ENCODE peak calls at places on chromosomes 12 and 14, in six cellular contexts. B, D, K, J, A and G are unnamed samples.

GRCh38 chr12:112340983-112341840 is 41.0 kb downstream of the HECTD4 start:
- DNase-seq in J (no peak), A (no peak), K (no peak), B (no peak), D (no peak), G (no peak)

GRCh38 chr14:93333631-93334095 is 827 bp upstream of the BTBD7 start:
- DNase-seq in A (no peak), D (no peak), K (no peak), B (no peak), J (no peak), G (no peak)

GRCh38 chr12:79373896-79374499 is 316.8 kb downstream of the PAWR start:
- DNase-seq in K (no peak), J (peak; percentile 41), A (peak; percentile 90), D (no peak), B (no peak), G (no peak)

GRCh38 chr12:102539651-102540553 is 59.5 kb upstream of the IGF1 start:
- DNase-seq in K (no peak), J (peak; percentile 5), D (no peak), B (no peak), A (peak; percentile 81), G (no peak)

GRCh38 chr12:47710283-47710682 is 4.5 kb upstream of the RPAP3 start:
- DNase-seq in B (no peak), D (no peak), J (no peak), K (no peak), A (no peak), G (no peak)

GRCh38 chr12:123363385-123363742 is 1.3 kb downstream of the SBNO1 start:
- DNase-seq in A (no peak), J (no peak), K (no peak), B (no peak), D (no peak), G (no peak)

GRCh38 chr12:113887906-113888305 is 78.2 kb downstream of the RBM19 start:
- DNase-seq in K (no peak), J (no peak), D (no peak), B (no peak), A (no peak), G (no peak)

GRCh38 chr14:99261916-99262787 is 9.8 kb downstream of the BCL11B start:
- DNase-seq in K (peak; percentile 78), D (no peak), J (no peak), A (no peak), B (peak; percentile 84), G (no peak)

GRCh38 chr12:20624718-20625117 is 70.4 kb upstream of the SLCO1C1 start:
- DNase-seq in J (peak; percentile 49), A (peak; percentile 86), B (no peak), D (no peak), K (no peak), G (no peak)

GRCh38 chr12:104218935-104219334 is 3.4 kb downstream of the TXNRD1 start:
- DNase-seq in J (peak; percentile 45), D (no peak), A (no peak), B (no peak), K (no peak), G (no peak)

GRCh38 chr12:53166837-53167236 is 13.7 kb upstream of the ZNF740 start:
- DNase-seq in B (no peak), A (no peak), K (no peak), D (no peak), J (no peak), G (no peak)

GRCh38 chr14:52951730-52952481 is 1.1 kb upstream of the FERMT2 start:
- DNase-seq in A (peak; percentile 87), D (no peak), J (peak; percentile 86), K (no peak), B (no peak), G (peak; percentile 76)

GRCh38 chr12:6788972-6789905 is at the start of gene CD4:
- DNase-seq in J (peak; percentile 50), D (peak; percentile 78), B (peak; percentile 48), A (peak; percentile 74), K (peak; percentile 56), G (peak; percentile 76)
- H3K27ac ChIP-seq in J (peak within 1 kb of the TSS; percentile 74), D (peak within 1 kb of the TSS; percentile 85), B (peak within 1 kb of the TSS; percentile 72), A (no peak within 1 kb of the TSS), K (peak within 1 kb of the TSS; percentile 80), G (no peak within 1 kb of the TSS)

GRCh38 chr12:31517994-31518393 is 72.9 kb downstream of the DENND5B start:
- DNase-seq in K (no peak), A (no peak), J (peak; percentile 34), D (no peak), B (no peak), G (no peak)

GRCh38 chr12:31516702-31517101 is 74.2 kb downstream of the DENND5B start:
- DNase-seq in J (no peak), B (no peak), K (no peak), A (no peak), D (no peak), G (no peak)

GRCh38 chr12:31518680-31519227 is 72.2 kb downstream of the DENND5B start:
- DNase-seq in A (peak; percentile 71), J (peak; percentile 100), D (no peak), B (no peak), K (no peak), G (peak; percentile 66)

GRCh38 chr12:31521972-31522371 is 69.0 kb downstream of the DENND5B start:
- DNase-seq in B (no peak), J (peak; percentile 42), A (no peak), K (no peak), D (no peak), G (no peak)

DNA sequence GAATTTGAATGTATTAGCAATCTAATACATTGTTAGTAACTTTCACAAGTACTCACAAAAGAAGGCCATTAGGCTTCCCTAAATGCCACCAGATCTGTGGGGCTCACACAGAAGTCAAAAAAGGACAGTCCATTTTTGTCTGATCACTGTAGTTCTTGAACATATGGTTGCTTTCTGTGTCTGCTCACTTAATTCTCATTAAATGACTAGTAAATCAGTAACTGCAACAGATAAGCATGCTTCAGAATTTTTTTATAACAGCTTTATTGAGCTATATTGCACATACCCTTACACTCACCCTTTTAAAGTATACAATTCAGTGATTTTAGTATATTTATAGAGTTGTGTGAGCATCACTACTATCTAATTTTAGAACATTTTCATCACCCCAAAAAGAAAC is 71.4 kb downstream of the DENND5B start:
- DNase-seq in B (no peak), D (no peak), J (peak; percentile 27), K (no peak), A (no peak), G (no peak)
- H3K27ac ChIP-seq in B (no peak overlapping the region), D (no peak overlapping the region), J (peak overlapping the region; percentile 89), K (no peak overlapping the region), A (peak overlapping the region; percentile 69), G (peak overlapping the region; percentile 55)

DNA sequence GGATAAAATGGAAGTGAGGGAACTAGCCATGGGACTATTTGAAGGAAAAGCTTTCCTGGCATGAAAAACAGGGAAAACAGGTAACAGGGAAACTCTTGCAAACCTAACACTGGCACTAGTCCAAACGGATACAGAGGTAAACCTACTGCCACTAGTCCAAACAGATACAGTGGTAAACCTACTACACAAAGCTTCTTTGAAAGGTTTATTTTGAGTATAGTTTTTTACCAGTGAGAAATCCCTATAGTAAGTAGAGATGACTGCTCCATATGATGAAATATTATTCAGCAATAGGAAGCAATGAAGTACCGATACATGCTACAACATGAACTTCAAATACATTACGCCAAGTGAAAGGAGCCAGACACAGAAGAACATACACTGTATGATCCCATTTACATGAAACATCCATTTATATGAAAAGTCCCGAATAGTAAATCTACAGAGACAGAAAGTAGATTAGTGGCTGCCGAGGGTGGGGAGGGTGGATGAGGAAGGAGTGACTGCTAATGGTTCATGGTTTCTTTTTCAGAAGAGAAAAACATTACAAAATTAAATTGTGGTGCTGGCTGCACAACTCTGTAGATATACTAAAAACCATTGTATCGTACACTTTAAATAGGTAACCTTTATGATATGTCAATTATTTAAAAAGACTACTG is 25.5 kb downstream of the SPTLC2 start:
- DNase-seq in A (no peak), B (no peak), J (no peak), K (no peak), D (no peak), G (no peak)
- H3K27ac ChIP-seq in A (no peak overlapping the region), B (no peak overlapping the region), J (no peak overlapping the region), K (no peak overlapping the region), D (peak overlapping the region; percentile 21), G (no peak overlapping the region)

GRCh38 chr14:66330916-66331315 is 155.3 kb upstream of the CCDC196 start:
- DNase-seq in A (no peak), B (no peak), K (no peak), J (no peak), D (no peak), G (no peak)
- H3K27ac ChIP-seq in A (no peak overlapping the region), B (no peak overlapping the region), K (no peak overlapping the region), J (no peak overlapping the region), D (no peak overlapping the region), G (no peak overlapping the region)

DNA sequence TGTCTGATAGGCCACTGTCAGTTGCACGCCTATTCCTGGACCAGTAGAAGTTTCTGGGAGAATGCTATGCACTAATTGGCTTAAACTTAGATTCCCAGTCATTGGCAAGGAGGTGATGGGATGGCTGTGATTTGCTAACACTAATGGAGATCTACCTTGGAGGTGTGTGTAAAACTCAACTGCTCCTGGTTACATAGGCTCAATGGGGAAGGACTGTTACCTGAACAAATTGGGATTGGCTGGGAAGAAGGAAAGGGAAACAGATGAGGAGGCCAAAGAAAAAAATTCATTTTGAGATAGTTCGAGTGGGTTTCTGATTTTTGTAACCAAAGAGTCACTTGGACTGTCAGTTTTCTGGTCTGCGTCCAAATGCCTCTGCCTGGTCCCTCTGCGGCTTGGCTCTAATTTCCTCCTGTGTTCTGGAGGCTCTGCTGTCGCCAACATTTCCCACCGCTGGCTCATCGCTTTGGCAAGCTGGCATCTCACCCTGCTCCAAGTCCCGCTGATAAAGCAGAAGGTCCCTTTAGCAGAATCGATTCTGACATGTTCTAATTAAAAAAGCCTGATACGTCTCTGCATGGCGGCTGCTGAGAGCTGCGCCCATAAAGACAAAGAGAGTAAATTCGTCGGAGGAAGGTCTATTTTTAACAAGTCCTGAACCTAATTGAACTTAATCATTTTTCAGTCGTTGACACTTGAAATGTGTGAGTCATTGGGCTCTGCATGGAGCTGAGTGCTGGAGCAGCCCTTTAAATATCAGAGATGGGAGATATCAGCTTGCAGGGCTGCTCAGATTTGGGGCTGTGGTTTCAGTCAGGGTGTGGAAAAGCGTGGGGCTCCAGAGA is 2.0 kb upstream of the CCDC63 start:
- DNase-seq in A (no peak), J (peak; percentile 23), K (no peak), D (no peak), B (no peak), G (peak; percentile 68)
- H3K27ac ChIP-seq in A (no peak overlapping the region), J (no peak overlapping the region), K (no peak overlapping the region), D (no peak overlapping the region), B (no peak overlapping the region), G (no peak overlapping the region)

GRCh38 chr12:108905725-108906124 is 25.8 kb downstream of the DAO start:
- DNase-seq in A (no peak), K (no peak), D (no peak), B (no peak), J (no peak), G (no peak)
- H3K27ac ChIP-seq in A (no peak overlapping the region), K (no peak overlapping the region), D (peak overlapping the region; percentile 30), B (no peak overlapping the region), J (no peak overlapping the region), G (no peak overlapping the region)

GRCh38 chr12:12254549-12254948 is 12.3 kb downstream of the LRP6 start:
- DNase-seq in A (no peak), K (no peak), D (no peak), B (no peak), J (no peak), G (no peak)
- H3K27ac ChIP-seq in A (no peak overlapping the region), K (no peak overlapping the region), D (no peak overlapping the region), B (no peak overlapping the region), J (no peak overlapping the region), G (no peak overlapping the region)

DNA sequence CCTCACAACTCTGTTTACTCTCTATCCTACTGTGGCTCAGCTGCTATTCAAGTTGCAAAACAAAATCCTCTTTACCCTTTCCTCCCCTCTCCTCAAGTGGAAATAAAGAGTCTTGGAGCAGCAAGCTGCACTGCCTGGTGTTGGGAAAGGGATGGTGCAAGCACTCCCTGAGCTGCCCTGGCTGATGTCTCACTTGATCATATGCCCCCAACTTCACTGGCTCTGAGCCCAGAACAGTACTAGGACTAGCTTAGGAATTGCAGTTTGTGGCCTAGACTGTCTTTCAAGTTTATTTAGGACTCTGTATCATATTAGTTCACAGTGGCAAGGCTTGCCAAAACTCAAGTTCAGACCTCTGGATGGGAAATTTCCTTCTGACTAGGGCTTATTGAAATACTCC is 1683.8 kb upstream of the SEL1L start:
- DNase-seq in B (no peak), D (no peak), A (no peak), J (peak; percentile 92), K (no peak), G (no peak)
- H3K27ac ChIP-seq in B (no peak overlapping the region), D (no peak overlapping the region), A (no peak overlapping the region), J (no peak overlapping the region), K (no peak overlapping the region), G (no peak overlapping the region)